ENCODE peak calls at places on chromosomes 6 and 20, in eight cellular contexts. C is left cardiac atrium; U is amygdala; H is effector memory CD4-positive, alpha-beta T cell; W is amniotic stem cell; N is GM04503; Q is CD8-positive, alpha-beta memory T cell; J is GM12864. K is an unnamed sample.

GRCh38 chr20:50425076-50425475 is 85.1 kb upstream of the PTPN1 start:
- DNase-seq in C (no peak), U (no peak), H (no peak), W (no peak), N (no peak), Q (no peak), J (no peak), K (no peak)

GRCh38 chr6:75794351-75794846 is 45.4 kb downstream of the MYO6 start:
- DNase-seq in C (no peak), U (no peak), H (no peak), W (no peak), N (no peak), Q (no peak), J (no peak), K (no peak)

GRCh38 chr6:113015249-113015648 is 668.1 kb downstream of the RFPL4B start:
- DNase-seq in C (no peak), U (no peak), H (no peak), W (peak), N (peak), Q (no peak), J (no peak), K (no peak)

GRCh38 chr6:95279641-95280040 is 297.7 kb upstream of the MANEA start:
- DNase-seq in C (no peak), U (no peak), H (no peak), W (no peak), N (no peak), Q (no peak), J (no peak), K (no peak)

GRCh38 chr6:35782424-35782823 is 1.6 kb downstream of the CLPSL1 start:
- DNase-seq in C (no peak), U (no peak), H (no peak), W (no peak), N (no peak), Q (no peak), J (no peak), K (no peak)

GRCh38 chr6:37799263-37799644 is 20.3 kb upstream of the ZFAND3 start:
- DNase-seq in C (no peak), U (no peak), H (no peak), W (no peak), N (no peak), Q (no peak), J (no peak), K (no peak)

GRCh38 chr6:95660544-95660943 is 83.2 kb downstream of the MANEA start:
- DNase-seq in C (no peak), U (no peak), H (no peak), W (no peak), N (no peak), Q (no peak), J (no peak), K (no peak)

GRCh38 chr6:45650527-45651135 is 272.9 kb upstream of the SUPT3H start:
- DNase-seq in C (no peak), U (no peak), H (no peak), W (no peak), N (peak), Q (no peak), J (no peak), K (no peak)

GRCh38 chr20:5056801-5057599 is 55.7 kb upstream of the SLC23A2 start:
- DNase-seq in C (no peak), U (no peak), H (peak), W (no peak), N (no peak), Q (peak), J (no peak), K (peak)

GRCh38 chr6:112362027-112362795 is 15.1 kb downstream of the RFPL4B start:
- DNase-seq in C (no peak), U (peak), H (no peak), W (no peak), N (no peak), Q (no peak), J (no peak), K (no peak)

GRCh38 chr6:158231551-158232444 is 63.6 kb downstream of the GTF2H5 start:
- DNase-seq in C (peak), U (peak), H (peak), W (no peak), N (no peak), Q (peak), J (no peak), K (peak)

GRCh38 chr6:130676077-130676772 is 151.0 kb upstream of the SMLR1 start:
- DNase-seq in C (no peak), U (no peak), H (no peak), W (no peak), N (no peak), Q (no peak), J (no peak), K (no peak)

GRCh38 chr6:79031821-79032590 is 46.0 kb downstream of the PHIP start:
- DNase-seq in C (no peak), U (no peak), H (no peak), W (peak), N (peak), Q (no peak), J (no peak), K (no peak)

GRCh38 chr20:3106658-3107463 is 22.3 kb upstream of the AVP start:
- DNase-seq in C (no peak), U (peak), H (no peak), W (no peak), N (no peak), Q (no peak), J (no peak), K (no peak)

GRCh38 chr6:21300439-21300838 is 293.1 kb upstream of the SOX4 start:
- DNase-seq in C (no peak), U (no peak), H (no peak), W (no peak), N (no peak), Q (no peak), J (no peak), K (no peak)

GRCh38 chr6:2949121-2949520 is 22.2 kb downstream of the SERPINB6 start:
- DNase-seq in C (no peak), U (no peak), H (no peak), W (no peak), N (no peak), Q (no peak), J (no peak), K (no peak)

GRCh38 chr6:106490030-106490429 is 129.5 kb downstream of the CRYBG1 start:
- DNase-seq in C (no peak), U (no peak), H (no peak), W (no peak), N (no peak), Q (no peak), J (no peak), K (no peak)

GRCh38 chr20:10282930-10283556 is 64.4 kb downstream of the SNAP25 start:
- DNase-seq in C (no peak), U (no peak), H (no peak), W (peak), N (peak), Q (no peak), J (no peak), K (no peak)

GRCh38 chr20:61801428-61801827 is 264.3 kb downstream of the TAF4 start:
- DNase-seq in C (no peak), U (no peak), H (no peak), W (no peak), N (no peak), Q (no peak), J (no peak), K (no peak)

GRCh38 chr6:107590378-107590777 is 100.5 kb downstream of the SOBP start:
- DNase-seq in C (no peak), U (no peak), H (no peak), W (no peak), N (no peak), Q (no peak), J (no peak), K (no peak)

GRCh38 chr20:45060341-45060740 is 40.6 kb downstream of the KCNS1 start:
- DNase-seq in C (no peak), U (no peak), H (no peak), W (no peak), N (no peak), Q (no peak), J (no peak), K (no peak)

GRCh38 chr20:42506397-42506796 is 683.3 kb downstream of the PTPRT start:
- DNase-seq in C (no peak), U (no peak), H (no peak), W (no peak), N (no peak), Q (no peak), J (no peak), K (no peak)

GRCh38 chr6:131163886-131164285 is 28.6 kb downstream of the AKAP7 start:
- DNase-seq in C (no peak), U (no peak), H (no peak), W (no peak), N (no peak), Q (no peak), J (no peak), K (no peak)

GRCh38 chr6:52416629-52417151 is 3.5 kb upstream of the EFHC1 start:
- DNase-seq in C (no peak), U (no peak), H (no peak), W (no peak), N (no peak), Q (peak), J (peak), K (no peak)

GRCh38 chr6:4961322-4962168 is 42.3 kb downstream of the RPP40 start:
- DNase-seq in C (no peak), U (no peak), H (no peak), W (no peak), N (no peak), Q (no peak), J (no peak), K (no peak)

GRCh38 chr6:9404351-9405146 is 969.2 kb upstream of the SLC35B3 start:
- DNase-seq in C (no peak), U (no peak), H (no peak), W (no peak), N (no peak), Q (no peak), J (no peak), K (no peak)

GRCh38 chr6:122726649-122727048 is 52.9 kb upstream of the FABP7 start:
- DNase-seq in C (no peak), U (no peak), H (no peak), W (no peak), N (no peak), Q (no peak), J (no peak), K (no peak)

GRCh38 chr6:168179133-168179532 is 100.1 kb upstream of the FRMD1 start:
- DNase-seq in C (no peak), U (no peak), H (no peak), W (no peak), N (no peak), Q (no peak), J (no peak), K (no peak)

GRCh38 chr6:6825986-6826901 is 237.7 kb downstream of the LY86 start:
- DNase-seq in C (peak), U (no peak), H (no peak), W (no peak), N (no peak), Q (no peak), J (peak), K (no peak)

GRCh38 chr6:133705731-133706130 is 183.2 kb upstream of the TCF21 start:
- DNase-seq in C (no peak), U (no peak), H (no peak), W (peak), N (no peak), Q (no peak), J (no peak), K (no peak)